ENCODE peak calls at places on chromosome 1, in four cellular contexts. One of them, this sample, is unnamed.

GRCh38 chr1:184489908-184490307 is 103.1 kb downstream of the C1orf21 start:
- DNase-seq in Peyer's patch: no peak
- DNase-seq in substantia nigra: no peak
- DNase-seq in T-cell: no peak
- DNase-seq in this sample: no peak

GRCh38 chr1:203676455-203676854 is 49.8 kb downstream of the ATP2B4 start:
- DNase-seq in Peyer's patch: no peak
- DNase-seq in substantia nigra: no peak
- DNase-seq in T-cell: no peak
- DNase-seq in this sample: no peak

GRCh38 chr1:92854386-92854785 is 22.5 kb downstream of the RPL5 start:
- DNase-seq in Peyer's patch: no peak
- DNase-seq in T-cell: no peak
- DNase-seq in substantia nigra: no peak
- DNase-seq in this sample: no peak

GRCh38 chr1:109113787-109114568 is at the start of gene ELAPOR1:
- DNase-seq in substantia nigra: peak
- DNase-seq in T-cell: peak
- DNase-seq in Peyer's patch: peak
- DNase-seq in this sample: no peak

GRCh38 chr1:247453256-247453655 is 4.6 kb downstream of the OR2B11 start:
- DNase-seq in substantia nigra: no peak
- DNase-seq in T-cell: no peak
- DNase-seq in Peyer's patch: no peak
- DNase-seq in this sample: no peak

GRCh38 chr1:63828322-63829044 is 54.7 kb downstream of the ROR1 start:
- DNase-seq in Peyer's patch: no peak
- DNase-seq in T-cell: no peak
- DNase-seq in substantia nigra: no peak
- DNase-seq in this sample: no peak

GRCh38 chr1:163163861-163164582 is 38.7 kb downstream of the RGS5 start:
- DNase-seq in Peyer's patch: no peak
- DNase-seq in T-cell: no peak
- DNase-seq in substantia nigra: no peak
- DNase-seq in this sample: no peak

GRCh38 chr1:183438060-183438459 is 19.9 kb upstream of the NMNAT2 start:
- DNase-seq in substantia nigra: no peak
- DNase-seq in Peyer's patch: no peak
- DNase-seq in T-cell: no peak
- DNase-seq in this sample: no peak

GRCh38 chr1:84960371-84960770 is 36.5 kb downstream of the MCOLN2 start:
- DNase-seq in substantia nigra: no peak
- DNase-seq in Peyer's patch: no peak
- DNase-seq in T-cell: no peak
- DNase-seq in this sample: peak

GRCh38 chr1:37501661-37502060 is 12.9 kb downstream of the MEAF6 start:
- DNase-seq in Peyer's patch: no peak
- DNase-seq in T-cell: no peak
- DNase-seq in substantia nigra: no peak
- DNase-seq in this sample: no peak

GRCh38 chr1:212956231-212956630 is 5.9 kb downstream of the VASH2 start:
- DNase-seq in substantia nigra: no peak
- DNase-seq in Peyer's patch: no peak
- DNase-seq in T-cell: no peak
- DNase-seq in this sample: no peak

GRCh38 chr1:96116707-96117106 is 604.9 kb upstream of the PTBP2 start:
- DNase-seq in Peyer's patch: no peak
- DNase-seq in substantia nigra: no peak
- DNase-seq in T-cell: no peak
- DNase-seq in this sample: no peak

GRCh38 chr1:115189814-115190541 is 100.7 kb upstream of the TSPAN2 start:
- DNase-seq in Peyer's patch: no peak
- DNase-seq in T-cell: no peak
- DNase-seq in substantia nigra: no peak
- DNase-seq in this sample: peak

GRCh38 chr1:200242379-200243041 is 167.3 kb downstream of the ZNF281 start:
- DNase-seq in T-cell: no peak
- DNase-seq in Peyer's patch: no peak
- DNase-seq in substantia nigra: no peak
- DNase-seq in this sample: no peak

GRCh38 chr1:206779565-206780091 is 7.3 kb upstream of the IL10 start:
- DNase-seq in Peyer's patch: no peak
- DNase-seq in T-cell: no peak
- DNase-seq in substantia nigra: no peak
- DNase-seq in this sample: no peak

GRCh38 chr1:234495231-234495990 is 16.4 kb upstream of the TARBP1 start:
- DNase-seq in substantia nigra: no peak
- DNase-seq in T-cell: no peak
- DNase-seq in Peyer's patch: no peak
- DNase-seq in this sample: peak

GRCh38 chr1:3516481-3516869 is 62.0 kb downstream of the ARHGEF16 start:
- DNase-seq in Peyer's patch: no peak
- DNase-seq in substantia nigra: no peak
- DNase-seq in T-cell: no peak
- DNase-seq in this sample: no peak

GRCh38 chr1:111592389-111593361 is 26.9 kb upstream of the RAP1A start:
- DNase-seq in substantia nigra: no peak
- DNase-seq in T-cell: peak
- DNase-seq in Peyer's patch: peak
- DNase-seq in this sample: peak

GRCh38 chr1:110673197-110673701 is 1.5 kb downstream of the KCNA3 start:
- DNase-seq in Peyer's patch: peak
- DNase-seq in substantia nigra: no peak
- DNase-seq in T-cell: peak
- DNase-seq in this sample: no peak

GRCh38 chr1:154431586-154432373 is 26.6 kb downstream of the IL6R start:
- DNase-seq in substantia nigra: no peak
- DNase-seq in Peyer's patch: no peak
- DNase-seq in T-cell: no peak
- DNase-seq in this sample: peak

GRCh38 chr1:235642943-235643371 is 6.6 kb downstream of the GNG4 start:
- DNase-seq in T-cell: no peak
- DNase-seq in Peyer's patch: no peak
- DNase-seq in substantia nigra: no peak
- DNase-seq in this sample: no peak

GRCh38 chr1:88029899-88030298 is 654.2 kb upstream of the PKN2 start:
- DNase-seq in Peyer's patch: no peak
- DNase-seq in T-cell: no peak
- DNase-seq in substantia nigra: no peak
- DNase-seq in this sample: no peak

GRCh38 chr1:48202030-48202752 is 20.3 kb upstream of the SLC5A9 start:
- DNase-seq in Peyer's patch: peak
- DNase-seq in T-cell: peak
- DNase-seq in substantia nigra: no peak
- DNase-seq in this sample: peak

GRCh38 chr1:182586380-182586779 is 2.7 kb downstream of the RNASEL start:
- DNase-seq in substantia nigra: no peak
- DNase-seq in Peyer's patch: no peak
- DNase-seq in T-cell: no peak
- DNase-seq in this sample: no peak

GRCh38 chr1:19622204-19622603 is 21.9 kb upstream of the NBL1 start:
- DNase-seq in substantia nigra: no peak
- DNase-seq in T-cell: no peak
- DNase-seq in Peyer's patch: no peak
- DNase-seq in this sample: no peak

GRCh38 chr1:108719253-108719652 is 6.5 kb downstream of the FNDC7 start:
- DNase-seq in substantia nigra: no peak
- DNase-seq in Peyer's patch: no peak
- DNase-seq in T-cell: no peak
- DNase-seq in this sample: no peak

GRCh38 chr1:1891349-1892078 is 627 bp upstream of the GNB1 start:
- DNase-seq in T-cell: peak
- DNase-seq in substantia nigra: peak
- DNase-seq in Peyer's patch: peak
- DNase-seq in this sample: no peak

GRCh38 chr1:247329097-247329617 is 2.5 kb downstream of the ZNF496 start:
- DNase-seq in Peyer's patch: no peak
- DNase-seq in T-cell: no peak
- DNase-seq in substantia nigra: no peak
- DNase-seq in this sample: no peak

GRCh38 chr1:18583326-18583941 is 47.2 kb upstream of the PAX7 start:
- DNase-seq in T-cell: no peak
- DNase-seq in substantia nigra: no peak
- DNase-seq in Peyer's patch: no peak
- DNase-seq in this sample: no peak

GRCh38 chr1:162502928-162503327 is 5.3 kb downstream of the UHMK1 start:
- DNase-seq in T-cell: no peak
- DNase-seq in Peyer's patch: no peak
- DNase-seq in substantia nigra: no peak
- DNase-seq in this sample: peak

GRCh38 chr1:165383067-165383466 is 26.6 kb upstream of the LMX1A start:
- DNase-seq in substantia nigra: no peak
- DNase-seq in Peyer's patch: no peak
- DNase-seq in T-cell: no peak
- DNase-seq in this sample: no peak

GRCh38 chr1:94304553-94304952 is 67.2 kb upstream of the ARHGAP29 start:
- DNase-seq in Peyer's patch: no peak
- DNase-seq in T-cell: no peak
- DNase-seq in substantia nigra: no peak
- DNase-seq in this sample: no peak

GRCh38 chr1:164786980-164787833 is 228.2 kb downstream of the PBX1 start:
- DNase-seq in Peyer's patch: peak
- DNase-seq in T-cell: peak
- DNase-seq in substantia nigra: peak
- DNase-seq in this sample: no peak

GRCh38 chr1:43232071-43232470 is 37.7 kb upstream of the TMEM125 start:
- DNase-seq in substantia nigra: no peak
- DNase-seq in T-cell: no peak
- DNase-seq in Peyer's patch: no peak
- DNase-seq in this sample: peak

GRCh38 chr1:156879876-156880275 is 13.6 kb upstream of the PEAR1 start:
- DNase-seq in substantia nigra: no peak
- DNase-seq in T-cell: no peak
- DNase-seq in Peyer's patch: no peak
- DNase-seq in this sample: no peak

GRCh38 chr1:232209357-232209756 is 420.6 kb downstream of the SIPA1L2 start:
- DNase-seq in T-cell: no peak
- DNase-seq in substantia nigra: no peak
- DNase-seq in Peyer's patch: no peak
- DNase-seq in this sample: no peak

GRCh38 chr1:223531742-223532341 is 133.7 kb downstream of the CAPN8 start:
- DNase-seq in T-cell: peak
- DNase-seq in substantia nigra: no peak
- DNase-seq in Peyer's patch: peak
- DNase-seq in this sample: no peak

GRCh38 chr1:16215882-16216753 is 3.7 kb upstream of the ARHGEF19 start:
- DNase-seq in T-cell: peak
- DNase-seq in Peyer's patch: peak
- DNase-seq in substantia nigra: no peak
- DNase-seq in this sample: no peak

GRCh38 chr1:54464477-54465146 is 58.4 kb upstream of the SSBP3 start:
- DNase-seq in substantia nigra: no peak
- DNase-seq in T-cell: no peak
- DNase-seq in Peyer's patch: no peak
- DNase-seq in this sample: no peak

This sample was measured in HS-5.